ENCODE peak calls at places on chromosomes 7 and 10, in eight cellular contexts. S is activated CD8-positive, alpha-beta memory T cell treated with anti-CD3 and anti-CD28 coated beads for 1 hour; A is NB4; Z is GM23248; U is NCI-H1105; O is SW 1271; L is left cardiac atrium; D is epithelial cell of esophagus. G is an unnamed sample.

GRCh38 chr10:111392910-111393309 is 316.1 kb downstream of the ADRA2A start:
- DNase-seq in S (no peak), D (no peak), L (no peak), U (no peak), A (no peak), O (no peak), Z (peak), G (no peak)

GRCh38 chr10:2933519-2933918 is 133.8 kb upstream of the PFKP start:
- DNase-seq in D (no peak), A (no peak), S (no peak), U (no peak), L (no peak), Z (no peak), O (no peak), G (no peak)

GRCh38 chr7:2956526-2957368 is 86.9 kb downstream of the CARD11 start:
- DNase-seq in U (no peak), Z (peak), O (no peak), L (no peak), S (no peak), D (peak), A (peak), G (peak)

GRCh38 chr10:6665847-6666246 is 85.8 kb upstream of the PRKCQ start:
- DNase-seq in U (no peak), Z (no peak), A (no peak), L (no peak), O (no peak), S (no peak), D (no peak), G (peak)

GRCh38 chr7:80637911-80638765 is at the start of gene CD36:
- DNase-seq in A (peak), D (no peak), S (no peak), U (no peak), O (no peak), Z (no peak), L (no peak), G (peak)

GRCh38 chr7:77415474-77415821 is 701 bp downstream of the GSAP start:
- DNase-seq in O (no peak), Z (peak), U (no peak), L (no peak), A (peak), D (no peak), S (no peak), G (peak)

GRCh38 chr10:110423650-110424049 is 74.1 kb upstream of the DUSP5 start:
- DNase-seq in U (no peak), L (no peak), O (no peak), A (no peak), Z (no peak), D (no peak), S (no peak), G (no peak)

GRCh38 chr10:99672884-99673283 is 13.6 kb downstream of the ENTPD7 start:
- DNase-seq in O (no peak), S (no peak), Z (peak), D (peak), A (no peak), U (no peak), L (no peak), G (no peak)

GRCh38 chr7:30698481-30698880 is 16.2 kb upstream of the CRHR2 start:
- DNase-seq in Z (no peak), A (no peak), U (no peak), S (no peak), L (no peak), D (no peak), O (no peak), G (no peak)

GRCh38 chr10:102982281-102982680 is 64.2 kb downstream of the CNNM2 start:
- DNase-seq in A (no peak), S (no peak), U (no peak), D (no peak), O (no peak), L (no peak), Z (no peak), G (no peak)

GRCh38 chr10:88091490-88092061 is 228.2 kb downstream of the PTEN start:
- DNase-seq in O (no peak), S (peak), A (peak), Z (no peak), D (peak), U (no peak), L (no peak), G (peak)

GRCh38 chr7:37040330-37040729 is 316.0 kb upstream of the AOAH start:
- DNase-seq in L (no peak), O (no peak), U (no peak), S (no peak), Z (no peak), D (peak), A (no peak), G (no peak)

GRCh38 chr7:21067216-21067615 is 280.5 kb upstream of the SP8 start:
- DNase-seq in L (no peak), A (no peak), D (peak), S (no peak), Z (no peak), U (no peak), O (no peak), G (no peak)

GRCh38 chr10:14332895-14333294 is 2.2 kb upstream of the FRMD4A start:
- DNase-seq in A (no peak), Z (no peak), U (no peak), S (no peak), O (no peak), D (no peak), L (no peak), G (no peak)

GRCh38 chr7:138785587-138786437 is 12.0 kb upstream of the TMEM213 start:
- DNase-seq in U (no peak), D (peak), L (no peak), A (no peak), Z (peak), S (no peak), O (peak), G (peak)

GRCh38 chr7:100649826-100650565 is 6.3 kb downstream of the ACTL6B start:
- DNase-seq in S (no peak), L (no peak), Z (peak), U (no peak), D (peak), A (no peak), O (no peak), G (no peak)

GRCh38 chr7:2278026-2278425 is 36.0 kb downstream of the NUDT1 start:
- DNase-seq in L (no peak), A (no peak), O (no peak), U (no peak), S (no peak), Z (no peak), D (no peak), G (no peak)

GRCh38 chr7:30740417-30741181 is 11.3 kb upstream of the INMT start:
- DNase-seq in S (peak), O (peak), Z (peak), U (peak), A (peak), L (peak), D (peak), G (peak)

GRCh38 chr10:22309180-22310000 is 6.8 kb upstream of the COMMD3 start:
- DNase-seq in A (no peak), Z (no peak), O (no peak), S (no peak), U (no peak), L (no peak), D (no peak), G (no peak)

GRCh38 chr10:70666960-70667798 is 5.1 kb upstream of the ADAMTS14 start:
- DNase-seq in A (peak), L (no peak), Z (no peak), O (no peak), D (no peak), S (no peak), U (no peak), G (peak)

GRCh38 chr7:101240226-101241014 is 2.8 kb upstream of the CLDN15 start:
- DNase-seq in A (no peak), Z (no peak), D (no peak), L (peak), S (no peak), O (no peak), U (no peak), G (no peak)

GRCh38 chr10:124392651-124393342 is 25.9 kb downstream of the OAT start:
- DNase-seq in U (no peak), Z (no peak), D (no peak), O (no peak), A (no peak), L (no peak), S (no peak), G (no peak)

GRCh38 chr10:6128591-6129383 is 40.0 kb downstream of the RBM17 start:
- DNase-seq in S (no peak), Z (peak), A (no peak), O (no peak), D (peak), L (no peak), U (no peak), G (peak)

GRCh38 chr7:47046949-47047348 is 535.0 kb downstream of the TNS3 start:
- DNase-seq in S (no peak), D (peak), L (no peak), Z (no peak), O (no peak), A (no peak), U (no peak), G (no peak)

GRCh38 chr7:134813668-134814067 is 34.2 kb downstream of the CALD1 start:
- DNase-seq in O (no peak), Z (peak), D (peak), L (no peak), S (no peak), A (no peak), U (no peak), G (no peak)

GRCh38 chr7:24916463-24917040 is 63.4 kb downstream of the OSBPL3 start:
- DNase-seq in O (no peak), L (no peak), Z (no peak), S (no peak), U (no peak), A (no peak), D (no peak), G (no peak)

GRCh38 chr10:95758351-95759025 is 2.5 kb downstream of the ENTPD1 start:
- DNase-seq in U (no peak), D (no peak), L (no peak), O (no peak), A (peak), S (no peak), Z (no peak), G (no peak)

GRCh38 chr10:72409167-72409566 is 54.4 kb upstream of the DNAJB12 start:
- DNase-seq in L (no peak), U (no peak), S (no peak), D (no peak), Z (no peak), A (no peak), O (no peak), G (no peak)

GRCh38 chr10:1564791-1565190 is 172.5 kb downstream of the ADARB2 start:
- DNase-seq in A (no peak), D (no peak), O (no peak), U (no peak), S (no peak), Z (no peak), L (no peak), G (no peak)

GRCh38 chr10:132319853-132320669 is 11.9 kb upstream of the LRRC27 start:
- DNase-seq in A (peak), U (no peak), Z (peak), S (no peak), D (peak), O (peak), L (no peak), G (peak)

GRCh38 chr7:97016392-97017196 is 8.0 kb downstream of the DLX5 start:
- DNase-seq in S (no peak), D (no peak), Z (no peak), L (no peak), U (no peak), A (no peak), O (peak), G (no peak)

GRCh38 chr7:6026917-6027316 is 4.3 kb upstream of the ANKRD61 start:
- DNase-seq in U (no peak), A (no peak), O (no peak), D (no peak), Z (no peak), L (no peak), S (no peak), G (peak)

GRCh38 chr10:3468919-3469638 is 296.5 kb upstream of the PITRM1 start:
- DNase-seq in O (peak), Z (peak), A (peak), U (no peak), D (peak), L (peak), S (no peak), G (peak)

GRCh38 chr7:74311305-74311744 is 22.1 kb downstream of the CLIP2 start:
- DNase-seq in S (no peak), Z (peak), O (peak), U (no peak), D (peak), A (peak), L (no peak), G (no peak)

GRCh38 chr7:55963584-55964168 is 709 bp upstream of the NIPSNAP2 start:
- DNase-seq in A (no peak), L (no peak), O (no peak), D (no peak), Z (no peak), U (no peak), S (no peak), G (no peak)